ENCODE peak calls at places on chromosomes 6 and 20, in ten cellular contexts. N is cardiac muscle cell; Q is head of caudate nucleus; P is RWPE1; K is NCI-H69; D is stromal cell of bone marrow; O is mesenteric fat pad; R is neural progenitor cell; Y is H4; V is activated CD8-positive, alpha-beta T cell treated with anti-CD3 and anti-CD28 coated beads, Interleukin-2, amount 10 ng/mL, durations not matched to agents 7 days and 5 days. L is an unnamed sample.

GRCh38 chr6:25971187-25971811 is 8.7 kb downstream of the TRIM38 start:
- DNase-seq in N (peak; percentile 97), Q (peak; percentile 11), P (peak; percentile 34), K (no peak), D (peak; percentile 75), O (no peak), R (no peak), Y (peak; percentile 91), V (no peak), L (no peak)

GRCh38 chr6:79302341-79302740 is 67.9 kb upstream of the HMGN3 start:
- DNase-seq in N (no peak), Q (no peak), P (peak; percentile 69), K (no peak), D (no peak), O (no peak), R (no peak), Y (no peak), V (no peak), L (no peak)

GRCh38 chr6:105015482-105015881 is 58.6 kb downstream of the LIN28B start:
- DNase-seq in N (peak; percentile 19), Q (no peak), P (no peak), K (no peak), D (peak; percentile 31), O (no peak), R (no peak), Y (no peak), V (no peak), L (no peak)

GRCh38 chr6:26087284-26088115 is at the start of gene HFE:
- DNase-seq in N (peak; percentile 68), Q (peak; percentile 29), P (peak; percentile 35), K (no peak), D (peak; percentile 40), O (no peak), R (peak; percentile 50), Y (peak; percentile 57), V (peak; percentile 50), L (no peak)

GRCh38 chr6:161115468-161115867 is 123.9 kb downstream of the MAP3K4 start:
- DNase-seq in N (no peak), Q (no peak), P (no peak), K (no peak), D (no peak), O (no peak), R (no peak), Y (no peak), V (no peak), L (no peak)

GRCh38 chr20:1818247-1818840 is 76.9 kb upstream of the SIRPA start:
- DNase-seq in N (no peak), Q (no peak), P (no peak), K (no peak), D (no peak), O (no peak), R (no peak), Y (no peak), V (no peak), L (no peak)

GRCh38 chr6:43934183-43934802 is 164.3 kb downstream of the VEGFA start:
- DNase-seq in N (no peak), Q (no peak), P (no peak), K (no peak), D (no peak), O (peak; percentile 51), R (no peak), Y (no peak), V (no peak), L (no peak)

GRCh38 chr6:52517502-52518278 is 59.2 kb downstream of the TRAM2 start:
- DNase-seq in N (peak; percentile 99), Q (peak; percentile 85), P (peak; percentile 96), K (peak; percentile 93), D (peak; percentile 93), O (no peak), R (peak; percentile 49), Y (peak; percentile 98), V (no peak), L (no peak)

L was measured in GM19239.